ENCODE peak calls at places on chromosome 5, in seven cellular contexts. S is stimulated activated CD4-positive, alpha-beta T cell treated with anti-CD3 and anti-CD28 coated beads, Interleukin-15, amount 100 ng/mL, for 24 hours; J is activated CD4-positive, alpha-beta T cell treated with anti-CD3 and anti-CD28 coated beads for 48 hours; O is stimulated activated CD8-positive, alpha-beta memory T cell treated with anti-CD3 and anti-CD28 coated beads, Interleukin-12 subunit alpha, Interleukin-12 subunit beta, amount 100 ng/mL, for 1 hour; P is activated T-helper 2 cell treated with anti-CD3 and anti-CD28 coated beads, Interferon-gamma antibody, Interleukin-2, Interleukin-4, amounts not matched to agents 10 μg/mL and 5 μg/mL and 100 μg/mL, durations not matched to agents 14 hours and 24 hours and 36 hours; Z is NCI-H1930; G is dermis microvascular lymphatic vessel endothelial cell. M is an unnamed sample.

GRCh38 chr5:125720745-125721144 is 702.5 kb upstream of the GRAMD2B start:
- DNase-seq in S (no peak), J (no peak), O (no peak), P (no peak), Z (no peak), G (no peak), M (no peak)

GRCh38 chr5:125961150-125961549 is 462.1 kb upstream of the GRAMD2B start:
- DNase-seq in S (no peak), J (no peak), O (no peak), P (peak), Z (no peak), G (no peak), M (no peak)

GRCh38 chr5:121752149-121752548 is 99.5 kb upstream of the FTMT start:
- DNase-seq in S (no peak), J (no peak), O (no peak), P (no peak), Z (no peak), G (no peak), M (no peak)

GRCh38 chr5:163433271-163433670 is 4.1 kb upstream of the CCNG1 start:
- DNase-seq in S (no peak), J (no peak), O (no peak), P (no peak), Z (no peak), G (no peak), M (no peak)

GRCh38 chr5:38601843-38602424 is 45.5 kb upstream of the LIFR start:
- DNase-seq in S (no peak), J (no peak), O (no peak), P (no peak), Z (no peak), G (no peak), M (no peak)

GRCh38 chr5:134024811-134025210 is 20.0 kb upstream of the VDAC1 start:
- DNase-seq in S (no peak), J (no peak), O (no peak), P (no peak), Z (no peak), G (no peak), M (peak)

GRCh38 chr5:170746081-170746951 is 37.2 kb upstream of the GABRP start:
- DNase-seq in S (no peak), J (no peak), O (no peak), P (no peak), Z (no peak), G (no peak), M (no peak)

GRCh38 chr5:112923988-112924387 is 2.0 kb upstream of the REEP5 start:
- DNase-seq in S (no peak), J (no peak), O (no peak), P (no peak), Z (no peak), G (no peak), M (no peak)

GRCh38 chr5:129431406-129431805 is 28.7 kb upstream of the ADAMTS19 start:
- DNase-seq in S (no peak), J (no peak), O (no peak), P (no peak), Z (no peak), G (no peak), M (no peak)

GRCh38 chr5:1465966-1466471 is 20.8 kb upstream of the SLC6A3 start:
- DNase-seq in S (no peak), J (no peak), O (no peak), P (no peak), Z (no peak), G (no peak), M (no peak)

GRCh38 chr5:180646963-180647305 is 2.5 kb downstream of the FLT4 start:
- DNase-seq in S (no peak), J (no peak), O (no peak), P (no peak), Z (no peak), G (no peak), M (no peak)

GRCh38 chr5:98927988-98928801 is 612 bp downstream of the CHD1 start:
- DNase-seq in S (peak), J (peak), O (no peak), P (peak), Z (no peak), G (peak), M (peak)

GRCh38 chr5:60295423-60295822 is 401.9 kb upstream of the PDE4D start:
- DNase-seq in S (no peak), J (no peak), O (no peak), P (no peak), Z (no peak), G (no peak), M (peak)

GRCh38 chr5:31495336-31495735 is 36.6 kb downstream of the DROSHA start:
- DNase-seq in S (no peak), J (no peak), O (no peak), P (no peak), Z (no peak), G (no peak), M (no peak)

GRCh38 chr5:2529371-2530100 is 221.9 kb downstream of the IRX2 start:
- DNase-seq in S (no peak), J (no peak), O (no peak), P (no peak), Z (no peak), G (no peak), M (no peak)

GRCh38 chr5:35338169-35338476 is 107.8 kb upstream of the PRLR start:
- DNase-seq in S (no peak), J (no peak), O (no peak), P (no peak), Z (no peak), G (no peak), M (no peak)

GRCh38 chr5:161847447-161847846 is 473 bp upstream of the GABRA1 start:
- DNase-seq in S (no peak), J (no peak), O (no peak), P (no peak), Z (no peak), G (no peak), M (no peak)

GRCh38 chr5:1405121-1405520 is 40.1 kb downstream of the SLC6A3 start:
- DNase-seq in S (no peak), J (no peak), O (no peak), P (no peak), Z (no peak), G (no peak), M (peak)

GRCh38 chr5:150488519-150489357 is 19.2 kb upstream of the NDST1 start:
- DNase-seq in S (no peak), J (no peak), O (no peak), P (no peak), Z (no peak), G (no peak), M (peak)

GRCh38 chr5:35239911-35240610 is 9.8 kb upstream of the PRLR start:
- DNase-seq in S (no peak), J (no peak), O (no peak), P (no peak), Z (no peak), G (no peak), M (no peak)

GRCh38 chr5:57435701-57436134 is 46.9 kb downstream of the ACTBL2 start:
- DNase-seq in S (no peak), J (no peak), O (no peak), P (no peak), Z (no peak), G (peak), M (no peak)

GRCh38 chr5:60835554-60835953 is 8.5 kb downstream of the ELOVL7 start:
- DNase-seq in S (no peak), J (no peak), O (no peak), P (no peak), Z (no peak), G (no peak), M (no peak)

GRCh38 chr5:177540438-177540837 is 13.9 kb downstream of the FAM193B start:
- DNase-seq in S (no peak), J (no peak), O (no peak), P (no peak), Z (no peak), G (no peak), M (peak)

M was measured in aorta.